ENCODE peak calls at places on chromosomes 7 and 10, in eight cellular contexts. One of them, this sample, is unnamed.
A peak's percentile ranks its signal among the peaks of the same experiment; 100 is the strongest.

GRCh38 chr7:74318043-74318442 is 28.8 kb downstream of the CLIP2 start:
- DNase-seq in RCC 7860: no peak
- DNase-seq in astrocyte: no peak
- DNase-seq in tibial nerve: no peak
- DNase-seq in PC-3: no peak
- DNase-seq in AG09319: no peak
- DNase-seq in GM23338: no peak
- DNase-seq in HEK293T: no peak
- DNase-seq in this sample: no peak

GRCh38 chr7:151115836-151116418 is 29.7 kb downstream of the AGAP3 start:
- DNase-seq in RCC 7860: no peak
- DNase-seq in astrocyte: no peak
- DNase-seq in tibial nerve: no peak
- DNase-seq in PC-3: peak; percentile 73
- DNase-seq in AG09319: no peak
- DNase-seq in GM23338: peak; percentile 63
- DNase-seq in HEK293T: no peak
- DNase-seq in this sample: peak; percentile 94

GRCh38 chr7:33745934-33746333 is 159.4 kb upstream of the BMPER start:
- DNase-seq in RCC 7860: no peak
- DNase-seq in astrocyte: peak; percentile 37
- DNase-seq in tibial nerve: no peak
- DNase-seq in PC-3: peak; percentile 42
- DNase-seq in AG09319: no peak
- DNase-seq in GM23338: no peak
- DNase-seq in HEK293T: no peak
- DNase-seq in this sample: peak; percentile 82

GRCh38 chr10:83657487-83657886 is 481.8 kb upstream of the GHITM start:
- DNase-seq in RCC 7860: no peak
- DNase-seq in astrocyte: no peak
- DNase-seq in tibial nerve: no peak
- DNase-seq in PC-3: no peak
- DNase-seq in AG09319: no peak
- DNase-seq in GM23338: no peak
- DNase-seq in HEK293T: no peak
- DNase-seq in this sample: no peak

GRCh38 chr10:17801507-17801906 is 7.6 kb upstream of the MRC1 start:
- DNase-seq in RCC 7860: no peak
- DNase-seq in astrocyte: no peak
- DNase-seq in tibial nerve: no peak
- DNase-seq in PC-3: no peak
- DNase-seq in AG09319: no peak
- DNase-seq in GM23338: peak; percentile 41
- DNase-seq in HEK293T: no peak
- DNase-seq in this sample: no peak

GRCh38 chr7:122212754-122213153 is 68.7 kb upstream of the AASS start:
- DNase-seq in RCC 7860: no peak
- DNase-seq in astrocyte: no peak
- DNase-seq in tibial nerve: no peak
- DNase-seq in PC-3: no peak
- DNase-seq in AG09319: no peak
- DNase-seq in GM23338: no peak
- DNase-seq in HEK293T: no peak
- DNase-seq in this sample: no peak

GRCh38 chr7:65307651-65308299 is 65.9 kb upstream of the ZNF92 start:
- DNase-seq in RCC 7860: peak; percentile 56
- DNase-seq in astrocyte: peak; percentile 38
- DNase-seq in tibial nerve: no peak
- DNase-seq in PC-3: peak; percentile 56
- DNase-seq in AG09319: peak; percentile 23
- DNase-seq in GM23338: peak; percentile 91
- DNase-seq in HEK293T: peak; percentile 75
- DNase-seq in this sample: peak; percentile 47

GRCh38 chr10:110354322-110354766 is 49.6 kb upstream of the SMNDC1 start:
- DNase-seq in RCC 7860: peak; percentile 47
- DNase-seq in astrocyte: peak; percentile 65
- DNase-seq in tibial nerve: peak; percentile 68
- DNase-seq in PC-3: peak; percentile 84
- DNase-seq in AG09319: peak; percentile 56
- DNase-seq in GM23338: peak; percentile 92
- DNase-seq in HEK293T: peak; percentile 84
- DNase-seq in this sample: peak; percentile 80

GRCh38 chr10:98621630-98622029 is 174.9 kb upstream of the HPS1 start:
- DNase-seq in RCC 7860: no peak
- DNase-seq in astrocyte: no peak
- DNase-seq in tibial nerve: no peak
- DNase-seq in PC-3: no peak
- DNase-seq in AG09319: no peak
- DNase-seq in GM23338: peak; percentile 23
- DNase-seq in HEK293T: no peak
- DNase-seq in this sample: no peak

GRCh38 chr7:135517060-135517459 is 7.2 kb upstream of the CNOT4 start:
- DNase-seq in RCC 7860: no peak
- DNase-seq in astrocyte: no peak
- DNase-seq in tibial nerve: no peak
- DNase-seq in PC-3: no peak
- DNase-seq in AG09319: no peak
- DNase-seq in GM23338: no peak
- DNase-seq in HEK293T: no peak
- DNase-seq in this sample: no peak

GRCh38 chr7:104767826-104768536 is 246.0 kb upstream of the KMT2E start:
- DNase-seq in RCC 7860: no peak
- DNase-seq in astrocyte: no peak
- DNase-seq in tibial nerve: no peak
- DNase-seq in PC-3: no peak
- DNase-seq in AG09319: no peak
- DNase-seq in GM23338: peak; percentile 50
- DNase-seq in HEK293T: no peak
- DNase-seq in this sample: peak; percentile 15

GRCh38 chr10:17781856-17782255 is 27.3 kb upstream of the MRC1 start:
- DNase-seq in RCC 7860: no peak
- DNase-seq in astrocyte: no peak
- DNase-seq in tibial nerve: no peak
- DNase-seq in PC-3: no peak
- DNase-seq in AG09319: no peak
- DNase-seq in GM23338: peak; percentile 56
- DNase-seq in HEK293T: no peak
- DNase-seq in this sample: no peak

GRCh38 chr10:103859161-103860141 is 4.1 kb upstream of the SH3PXD2A start:
- DNase-seq in RCC 7860: peak; percentile 27
- DNase-seq in astrocyte: peak; percentile 40
- DNase-seq in tibial nerve: peak; percentile 44
- DNase-seq in PC-3: peak; percentile 75
- DNase-seq in AG09319: no peak
- DNase-seq in GM23338: peak; percentile 79
- DNase-seq in HEK293T: peak; percentile 67
- DNase-seq in this sample: peak; percentile 74

GRCh38 chr7:108109216-108109908 is 20.8 kb downstream of the LAMB4 start:
- DNase-seq in RCC 7860: no peak
- DNase-seq in astrocyte: no peak
- DNase-seq in tibial nerve: no peak
- DNase-seq in PC-3: peak; percentile 39
- DNase-seq in AG09319: no peak
- DNase-seq in GM23338: peak; percentile 27
- DNase-seq in HEK293T: no peak
- DNase-seq in this sample: peak; percentile 46

GRCh38 chr7:107914834-107915233 is 23.9 kb downstream of the DLD start:
- DNase-seq in RCC 7860: no peak
- DNase-seq in astrocyte: no peak
- DNase-seq in tibial nerve: no peak
- DNase-seq in PC-3: no peak
- DNase-seq in AG09319: no peak
- DNase-seq in GM23338: no peak
- DNase-seq in HEK293T: no peak
- DNase-seq in this sample: no peak

GRCh38 chr7:90551036-90551435 is 45.1 kb upstream of the CDK14 start:
- DNase-seq in RCC 7860: no peak
- DNase-seq in astrocyte: no peak
- DNase-seq in tibial nerve: no peak
- DNase-seq in PC-3: peak; percentile 48
- DNase-seq in AG09319: no peak
- DNase-seq in GM23338: no peak
- DNase-seq in HEK293T: no peak
- DNase-seq in this sample: peak; percentile 41

GRCh38 chr10:102280397-102281015 is 35.2 kb downstream of the GBF1 start:
- DNase-seq in RCC 7860: no peak
- DNase-seq in astrocyte: peak; percentile 41
- DNase-seq in tibial nerve: no peak
- DNase-seq in PC-3: no peak
- DNase-seq in AG09319: no peak
- DNase-seq in GM23338: no peak
- DNase-seq in HEK293T: no peak
- DNase-seq in this sample: peak; percentile 22

GRCh38 chr10:119412831-119413737 is 129.4 kb downstream of the RGS10 start:
- DNase-seq in RCC 7860: no peak
- DNase-seq in astrocyte: peak; percentile 23
- DNase-seq in tibial nerve: no peak
- DNase-seq in PC-3: no peak
- DNase-seq in AG09319: no peak
- DNase-seq in GM23338: peak; percentile 74
- DNase-seq in HEK293T: no peak
- DNase-seq in this sample: peak; percentile 12

GRCh38 chr7:101606176-101606923 is 22.7 kb downstream of the MYL10 start:
- DNase-seq in RCC 7860: no peak
- DNase-seq in astrocyte: no peak
- DNase-seq in tibial nerve: no peak
- DNase-seq in PC-3: no peak
- DNase-seq in AG09319: no peak
- DNase-seq in GM23338: no peak
- DNase-seq in HEK293T: no peak
- DNase-seq in this sample: no peak

GRCh38 chr10:104080762-104081161 is 4.9 kb downstream of the COL17A1 start:
- DNase-seq in RCC 7860: peak; percentile 17
- DNase-seq in astrocyte: no peak
- DNase-seq in tibial nerve: no peak
- DNase-seq in PC-3: peak; percentile 38
- DNase-seq in AG09319: no peak
- DNase-seq in GM23338: peak; percentile 67
- DNase-seq in HEK293T: peak; percentile 55
- DNase-seq in this sample: peak; percentile 51

GRCh38 chr10:23381298-23381697 is 36.7 kb upstream of the C10orf67 start:
- DNase-seq in RCC 7860: no peak
- DNase-seq in astrocyte: no peak
- DNase-seq in tibial nerve: no peak
- DNase-seq in PC-3: no peak
- DNase-seq in AG09319: no peak
- DNase-seq in GM23338: no peak
- DNase-seq in HEK293T: no peak
- DNase-seq in this sample: no peak

GRCh38 chr7:8714791-8715190 is 281.4 kb downstream of the NXPH1 start:
- DNase-seq in RCC 7860: no peak
- DNase-seq in astrocyte: no peak
- DNase-seq in tibial nerve: no peak
- DNase-seq in PC-3: no peak
- DNase-seq in AG09319: no peak
- DNase-seq in GM23338: no peak
- DNase-seq in HEK293T: no peak
- DNase-seq in this sample: no peak

GRCh38 chr10:63633677-63634487 is 112.7 kb downstream of the REEP3 start:
- DNase-seq in RCC 7860: peak; percentile 39
- DNase-seq in astrocyte: peak; percentile 17
- DNase-seq in tibial nerve: no peak
- DNase-seq in PC-3: peak; percentile 85
- DNase-seq in AG09319: no peak
- DNase-seq in GM23338: peak; percentile 62
- DNase-seq in HEK293T: peak; percentile 44
- DNase-seq in this sample: peak; percentile 46

GRCh38 chr7:90238583-90238982 is 6.4 kb upstream of the CFAP69 start:
- DNase-seq in RCC 7860: no peak
- DNase-seq in astrocyte: no peak
- DNase-seq in tibial nerve: no peak
- DNase-seq in PC-3: no peak
- DNase-seq in AG09319: no peak
- DNase-seq in GM23338: no peak
- DNase-seq in HEK293T: no peak
- DNase-seq in this sample: no peak

GRCh38 chr7:90474284-90475210 is 5.1 kb downstream of the PTTG1IP2 start:
- DNase-seq in RCC 7860: peak; percentile 92
- DNase-seq in astrocyte: peak; percentile 96
- DNase-seq in tibial nerve: no peak
- DNase-seq in PC-3: peak; percentile 86
- DNase-seq in AG09319: no peak
- DNase-seq in GM23338: no peak
- DNase-seq in HEK293T: no peak
- DNase-seq in this sample: peak; percentile 99

GRCh38 chr7:142459557-142459963 is 201.7 kb upstream of the PRSS58 start:
- DNase-seq in RCC 7860: peak; percentile 58
- DNase-seq in astrocyte: peak; percentile 70
- DNase-seq in tibial nerve: no peak
- DNase-seq in PC-3: peak; percentile 73
- DNase-seq in AG09319: peak; percentile 62
- DNase-seq in GM23338: peak; percentile 71
- DNase-seq in HEK293T: peak; percentile 71
- DNase-seq in this sample: peak; percentile 63

GRCh38 chr7:27329917-27330316 is 87.3 kb downstream of the EVX1 start:
- DNase-seq in RCC 7860: no peak
- DNase-seq in astrocyte: no peak
- DNase-seq in tibial nerve: no peak
- DNase-seq in PC-3: peak; percentile 30
- DNase-seq in AG09319: no peak
- DNase-seq in GM23338: peak; percentile 28
- DNase-seq in HEK293T: peak; percentile 25
- DNase-seq in this sample: no peak

GRCh38 chr10:100972115-100972903 is 3.0 kb downstream of the SEMA4G start:
- DNase-seq in RCC 7860: no peak
- DNase-seq in astrocyte: no peak
- DNase-seq in tibial nerve: no peak
- DNase-seq in PC-3: no peak
- DNase-seq in AG09319: no peak
- DNase-seq in GM23338: no peak
- DNase-seq in HEK293T: no peak
- DNase-seq in this sample: no peak

GRCh38 chr10:90925078-90926029 is 4.5 kb upstream of the ANKRD1 start:
- DNase-seq in RCC 7860: peak; percentile 36
- DNase-seq in astrocyte: no peak
- DNase-seq in tibial nerve: no peak
- DNase-seq in PC-3: no peak
- DNase-seq in AG09319: no peak
- DNase-seq in GM23338: peak; percentile 95
- DNase-seq in HEK293T: no peak
- DNase-seq in this sample: no peak

GRCh38 chr7:55140221-55140980 is 121.6 kb downstream of the EGFR start:
- DNase-seq in RCC 7860: peak; percentile 54
- DNase-seq in astrocyte: no peak
- DNase-seq in tibial nerve: no peak
- DNase-seq in PC-3: no peak
- DNase-seq in AG09319: no peak
- DNase-seq in GM23338: no peak
- DNase-seq in HEK293T: no peak
- DNase-seq in this sample: peak; percentile 89

GRCh38 chr7:77985974-77986339 is 187.4 kb downstream of the PHTF2 start:
- DNase-seq in RCC 7860: no peak
- DNase-seq in astrocyte: no peak
- DNase-seq in tibial nerve: no peak
- DNase-seq in PC-3: no peak
- DNase-seq in AG09319: no peak
- DNase-seq in GM23338: no peak
- DNase-seq in HEK293T: no peak
- DNase-seq in this sample: no peak

GRCh38 chr7:100863406-100863950 is 3.7 kb upstream of the TRIP6 start:
- DNase-seq in RCC 7860: peak; percentile 40
- DNase-seq in astrocyte: peak; percentile 63
- DNase-seq in tibial nerve: no peak
- DNase-seq in PC-3: no peak
- DNase-seq in AG09319: no peak
- DNase-seq in GM23338: no peak
- DNase-seq in HEK293T: no peak
- DNase-seq in this sample: no peak

GRCh38 chr7:158944950-158945349 is 88.6 kb downstream of the DYNC2I1 start:
- DNase-seq in RCC 7860: no peak
- DNase-seq in astrocyte: no peak
- DNase-seq in tibial nerve: no peak
- DNase-seq in PC-3: no peak
- DNase-seq in AG09319: no peak
- DNase-seq in GM23338: no peak
- DNase-seq in HEK293T: no peak
- DNase-seq in this sample: no peak

GRCh38 chr7:100983451-100984187 is 14.3 kb downstream of the MUC12 start:
- DNase-seq in RCC 7860: peak; percentile 36
- DNase-seq in astrocyte: peak; percentile 56
- DNase-seq in tibial nerve: no peak
- DNase-seq in PC-3: peak; percentile 87
- DNase-seq in AG09319: no peak
- DNase-seq in GM23338: no peak
- DNase-seq in HEK293T: no peak
- DNase-seq in this sample: peak; percentile 73